ENCODE peak calls at places on chromosomes 11 and 22, in eight cellular contexts. B, G, C, F, D, M, X and P are unnamed samples.

GRCh38 chr11:111982019-111982464 is 43.2 kb upstream of the DLAT start:
- DNase-seq in B (peak), G (peak), C (peak), F (no peak), D (peak), M (peak), X (no peak), P (no peak)

GRCh38 chr22:44975444-44976262 is 34.2 kb downstream of the PHF21B start:
- DNase-seq in B (peak), G (peak), C (peak), F (no peak), D (peak), M (peak), X (peak), P (peak)

GRCh38 chr11:34266090-34266912 is 91.5 kb downstream of the ABTB2 start:
- DNase-seq in B (no peak), G (no peak), C (no peak), F (no peak), D (no peak), M (peak), X (peak), P (no peak)

GRCh38 chr11:67278939-67279588 is 10.0 kb upstream of the ANKRD13D start:
- DNase-seq in B (peak), G (no peak), C (no peak), F (no peak), D (no peak), M (no peak), X (no peak), P (no peak)

GRCh38 chr11:45892856-45893255 is 7.4 kb downstream of the MAPK8IP1 start:
- DNase-seq in B (no peak), G (no peak), C (no peak), F (no peak), D (no peak), M (no peak), X (no peak), P (no peak)

GRCh38 chr11:1121343-1122331 is 36.1 kb upstream of the MUC5AC start:
- DNase-seq in B (peak), G (no peak), C (no peak), F (peak), D (no peak), M (no peak), X (no peak), P (peak)

GRCh38 chr11:20310596-20311394 is 52.7 kb upstream of the HTATIP2 start:
- DNase-seq in B (no peak), G (no peak), C (no peak), F (no peak), D (no peak), M (no peak), X (no peak), P (no peak)

GRCh38 chr11:119774180-119774763 is 45.3 kb upstream of the NECTIN1 start:
- DNase-seq in B (peak), G (no peak), C (no peak), F (no peak), D (peak), M (peak), X (no peak), P (no peak)

GRCh38 chr11:28526406-28526751 is 418.2 kb downstream of the METTL15 start:
- DNase-seq in B (no peak), G (no peak), C (peak), F (no peak), D (peak), M (peak), X (no peak), P (no peak)

GRCh38 chr22:20228055-20228938 is 39.8 kb downstream of the RTN4R start:
- DNase-seq in B (no peak), G (no peak), C (no peak), F (no peak), D (no peak), M (no peak), X (no peak), P (no peak)

GRCh38 chr11:97290444-97291041 is 900.7 kb downstream of the JRKL start:
- DNase-seq in B (no peak), G (no peak), C (no peak), F (no peak), D (no peak), M (no peak), X (no peak), P (no peak)

GRCh38 chr22:49764151-49764581 is 63.5 kb downstream of the BRD1 start:
- DNase-seq in B (peak), G (no peak), C (no peak), F (peak), D (no peak), M (no peak), X (no peak), P (peak)
- TF ChIP-seq CTCF in B (no peak), G (no peak), C (no peak), F (no peak), D (no peak), M (no peak), X (no peak), P (no peak)

GRCh38 chr11:12963789-12964536 is 45.2 kb upstream of the RASSF10 start:
- DNase-seq in B (peak), G (peak), C (peak), F (peak), D (peak), M (peak), X (peak), P (peak)

GRCh38 chr11:12963051-12963450 is 46.1 kb upstream of the RASSF10 start:
- DNase-seq in B (no peak), G (no peak), C (no peak), F (no peak), D (no peak), M (no peak), X (no peak), P (no peak)

GRCh38 chr11:12958984-12959383 is 50.1 kb upstream of the RASSF10 start:
- DNase-seq in B (no peak), G (no peak), C (no peak), F (no peak), D (no peak), M (no peak), X (no peak), P (no peak)

GRCh38 chr11:12962306-12962705 is 46.8 kb upstream of the RASSF10 start:
- DNase-seq in B (no peak), G (no peak), C (no peak), F (no peak), D (no peak), M (no peak), X (no peak), P (no peak)

GRCh38 chr11:12961615-12962014 is 47.5 kb upstream of the RASSF10 start:
- DNase-seq in B (no peak), G (no peak), C (no peak), F (no peak), D (no peak), M (peak), X (no peak), P (no peak)
- TF ChIP-seq CTCF in B (no peak), G (no peak), C (no peak), F (no peak), D (no peak), M (peak), X (peak), P (peak)

GRCh38 chr22:32132783-32133182 is 26.3 kb downstream of the C22orf42 start:
- DNase-seq in B (no peak), G (no peak), C (no peak), F (no peak), D (no peak), M (no peak), X (no peak), P (no peak)

GRCh38 chr22:32132126-32132525 is 27.0 kb downstream of the C22orf42 start:
- DNase-seq in B (no peak), G (no peak), C (no peak), F (no peak), D (no peak), M (no peak), X (no peak), P (no peak)

GRCh38 chr22:32130464-32130863 is 28.6 kb downstream of the C22orf42 start:
- DNase-seq in B (no peak), G (no peak), C (no peak), F (no peak), D (no peak), M (no peak), X (no peak), P (no peak)

GRCh38 chr22:32123657-32124056 is 35.4 kb downstream of the C22orf42 start:
- DNase-seq in B (no peak), G (no peak), C (no peak), F (no peak), D (no peak), M (no peak), X (no peak), P (no peak)

GRCh38 chr22:32127904-32128303 is 31.2 kb downstream of the C22orf42 start:
- DNase-seq in B (no peak), G (no peak), C (peak), F (no peak), D (no peak), M (no peak), X (no peak), P (no peak)
- TF ChIP-seq CTCF in B (no peak), G (no peak), C (peak), F (no peak), D (peak), M (no peak), X (no peak), P (no peak)

GRCh38 chr11:70483077-70483861 is 84.9 kb downstream of the CTTN start:
- DNase-seq in B (no peak), G (peak), C (peak), F (no peak), D (peak), M (peak), X (peak), P (no peak)
- TF ChIP-seq CTCF in B (no peak), G (peak), C (peak), F (no peak), D (peak), M (peak), X (peak), P (peak)

DNA sequence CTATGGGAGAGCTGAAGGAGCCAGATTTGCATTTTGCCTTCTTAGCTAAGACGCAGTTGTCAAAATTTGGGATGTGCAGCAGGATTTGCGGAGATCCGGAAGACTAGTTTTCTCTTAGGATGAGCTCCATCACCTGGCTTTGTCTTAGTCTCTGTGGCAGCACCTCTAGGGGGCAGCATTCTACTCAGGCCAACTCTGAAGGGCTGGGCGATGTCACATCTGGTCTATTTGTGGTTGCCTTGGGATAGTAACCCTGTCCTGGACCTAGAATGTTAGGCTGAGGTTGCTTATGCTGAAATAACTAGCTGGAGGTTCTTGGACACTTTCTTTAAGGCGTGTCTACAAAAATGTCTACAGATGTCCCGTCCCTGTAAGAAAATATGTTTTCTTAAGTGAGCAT is 116.2 kb downstream of the FAT3 start:
- DNase-seq in B (no peak), G (no peak), C (peak), F (no peak), D (peak), M (peak), X (no peak), P (no peak)
- TF ChIP-seq CTCF in B (peak), G (peak), C (peak), F (no peak), D (peak), M (peak), X (peak), P (peak)

GRCh38 chr11:87459351-87459750 is 421.6 kb downstream of the TMEM135 start:
- DNase-seq in B (no peak), G (no peak), C (no peak), F (no peak), D (peak), M (no peak), X (no peak), P (no peak)

GRCh38 chr11:87463486-87464102 is 425.9 kb downstream of the TMEM135 start:
- DNase-seq in B (no peak), G (peak), C (peak), F (no peak), D (peak), M (no peak), X (no peak), P (no peak)

GRCh38 chr11:87462171-87462570 is 424.4 kb downstream of the TMEM135 start:
- DNase-seq in B (no peak), G (no peak), C (no peak), F (no peak), D (no peak), M (no peak), X (no peak), P (no peak)

GRCh38 chr11:87460269-87460668 is 422.5 kb downstream of the TMEM135 start:
- DNase-seq in B (no peak), G (no peak), C (no peak), F (no peak), D (no peak), M (no peak), X (no peak), P (no peak)

GRCh38 chr11:87460842-87461637 is 423.3 kb downstream of the TMEM135 start:
- DNase-seq in B (no peak), G (no peak), C (no peak), F (no peak), D (no peak), M (no peak), X (no peak), P (no peak)
- TF ChIP-seq CTCF in B (no peak), G (no peak), C (no peak), F (no peak), D (no peak), M (no peak), X (no peak), P (no peak)

GRCh38 chr11:74307409-74307808 is 4.0 kb downstream of the P4HA3 start:
- DNase-seq in B (no peak), G (no peak), C (no peak), F (no peak), D (no peak), M (peak), X (no peak), P (no peak)

GRCh38 chr11:74310857-74311256 is 583 bp downstream of the P4HA3 start:
- DNase-seq in B (no peak), G (no peak), C (no peak), F (no peak), D (no peak), M (no peak), X (no peak), P (no peak)

GRCh38 chr11:74306440-74307175 is 4.8 kb downstream of the P4HA3 start:
- DNase-seq in B (no peak), G (no peak), C (no peak), F (no peak), D (no peak), M (no peak), X (no peak), P (no peak)

GRCh38 chr11:74312321-74312720 is 881 bp upstream of the P4HA3 start:
- DNase-seq in B (no peak), G (no peak), C (no peak), F (no peak), D (no peak), M (no peak), X (no peak), P (no peak)

GRCh38 chr11:74311352-74311926 is at the start of gene P4HA3:
- DNase-seq in B (peak), G (peak), C (peak), F (peak), D (no peak), M (peak), X (no peak), P (peak)
- TF ChIP-seq CTCF in B (no peak), G (no peak), C (peak), F (no peak), D (no peak), M (no peak), X (no peak), P (no peak)

GRCh38 chr11:128713595-128713994 is 19.7 kb downstream of the FLI1 start:
- DNase-seq in B (no peak), G (no peak), C (no peak), F (no peak), D (no peak), M (no peak), X (no peak), P (no peak)

GRCh38 chr11:128716231-128716630 is 22.4 kb downstream of the FLI1 start:
- DNase-seq in B (no peak), G (no peak), C (no peak), F (no peak), D (no peak), M (no peak), X (no peak), P (no peak)

GRCh38 chr11:128715691-128716153 is 21.9 kb downstream of the FLI1 start:
- DNase-seq in B (no peak), G (no peak), C (no peak), F (no peak), D (no peak), M (peak), X (no peak), P (no peak)

GRCh38 chr11:128714881-128715280 is 21.0 kb downstream of the FLI1 start:
- DNase-seq in B (no peak), G (no peak), C (no peak), F (no peak), D (no peak), M (peak), X (peak), P (no peak)

DNA sequence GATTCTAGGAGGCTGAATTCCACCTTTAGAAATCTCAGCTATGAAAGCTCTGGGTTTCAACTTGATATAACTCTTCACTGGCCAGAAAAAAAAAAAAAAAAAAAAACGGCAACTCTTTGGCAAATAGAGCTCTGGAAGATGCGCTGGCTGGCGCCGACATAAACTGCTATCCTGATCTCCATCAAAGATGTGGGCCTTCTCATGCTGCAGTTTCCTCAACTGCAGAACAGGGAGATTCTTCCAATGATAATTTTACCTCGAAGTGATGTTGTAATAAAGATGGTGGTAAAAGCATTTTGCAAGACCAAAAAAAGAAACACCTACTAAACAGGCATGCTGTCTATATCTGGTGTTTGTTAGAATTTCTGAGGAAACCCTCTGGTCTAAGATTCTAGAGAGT is 20.2 kb downstream of the FLI1 start:
- DNase-seq in B (no peak), G (no peak), C (no peak), F (no peak), D (no peak), M (no peak), X (no peak), P (no peak)
- TF ChIP-seq CTCF in B (no peak), G (no peak), C (no peak), F (no peak), D (no peak), M (no peak), X (no peak), P (no peak)